ENCODE peak calls at places on chromosomes 12 and 14, in nine cellular contexts. One of them, this sample, is unnamed. For H3K9me3, the result is how much of the 10 kb centered on the place peaks cover.

GRCh38 chr12:91893476-91893875 is 252.2 kb downstream of the BTG1 start:
- DNase-seq in naive thymus-derived CD4-positive, alpha-beta T cell: no peak
- DNase-seq in suprapubic skin: no peak
- DNase-seq in HCT116: no peak
- DNase-seq in endothelial cell of umbilical vein: no peak
- DNase-seq in thoracic aorta: no peak
- DNase-seq in NT2/D1: no peak
- DNase-seq in IMR-90: no peak
- DNase-seq in sigmoid colon: no peak
- DNase-seq in this sample: no peak

GRCh38 chr12:109740694-109741245 is 27.1 kb downstream of the FAM222A start:
- DNase-seq in endothelial cell of umbilical vein: no peak
- DNase-seq in suprapubic skin: peak
- DNase-seq in NT2/D1: no peak
- DNase-seq in IMR-90: no peak
- DNase-seq in sigmoid colon: peak
- DNase-seq in thoracic aorta: no peak
- DNase-seq in naive thymus-derived CD4-positive, alpha-beta T cell: no peak
- DNase-seq in HCT116: no peak
- DNase-seq in this sample: peak

GRCh38 chr12:132026796-132027500 is 77.2 kb downstream of the EP400 start:
- DNase-seq in naive thymus-derived CD4-positive, alpha-beta T cell: no peak
- DNase-seq in suprapubic skin: no peak
- DNase-seq in sigmoid colon: no peak
- DNase-seq in IMR-90: no peak
- DNase-seq in HCT116: no peak
- DNase-seq in thoracic aorta: no peak
- DNase-seq in endothelial cell of umbilical vein: no peak
- DNase-seq in NT2/D1: no peak
- DNase-seq in this sample: no peak

GRCh38 chr14:95518045-95518751 is 1.7 kb upstream of the SYNE3 start:
- DNase-seq in HCT116: no peak
- DNase-seq in thoracic aorta: no peak
- DNase-seq in naive thymus-derived CD4-positive, alpha-beta T cell: no peak
- DNase-seq in NT2/D1: no peak
- DNase-seq in IMR-90: peak
- DNase-seq in suprapubic skin: peak
- DNase-seq in endothelial cell of umbilical vein: peak
- DNase-seq in sigmoid colon: no peak
- DNase-seq in this sample: no peak

GRCh38 chr12:20213851-20214250 is 154.5 kb upstream of the PDE3A start:
- DNase-seq in suprapubic skin: no peak
- DNase-seq in endothelial cell of umbilical vein: no peak
- DNase-seq in HCT116: no peak
- DNase-seq in thoracic aorta: no peak
- DNase-seq in NT2/D1: no peak
- DNase-seq in naive thymus-derived CD4-positive, alpha-beta T cell: no peak
- DNase-seq in sigmoid colon: no peak
- DNase-seq in IMR-90: no peak
- DNase-seq in this sample: no peak

GRCh38 chr12:90090929-90091651 is 382.5 kb upstream of the ATP2B1 start:
- DNase-seq in HCT116: peak
- DNase-seq in naive thymus-derived CD4-positive, alpha-beta T cell: no peak
- DNase-seq in sigmoid colon: no peak
- DNase-seq in IMR-90: peak
- DNase-seq in NT2/D1: no peak
- DNase-seq in suprapubic skin: peak
- DNase-seq in endothelial cell of umbilical vein: peak
- DNase-seq in thoracic aorta: peak
- DNase-seq in this sample: no peak

GRCh38 chr12:124827588-124828184 is 36.0 kb downstream of the SCARB1 start:
- DNase-seq in IMR-90: no peak
- DNase-seq in suprapubic skin: no peak
- DNase-seq in NT2/D1: no peak
- DNase-seq in naive thymus-derived CD4-positive, alpha-beta T cell: no peak
- DNase-seq in HCT116: no peak
- DNase-seq in sigmoid colon: no peak
- DNase-seq in thoracic aorta: no peak
- DNase-seq in endothelial cell of umbilical vein: no peak
- DNase-seq in this sample: no peak

GRCh38 chr12:109675411-109675810 is 38.2 kb upstream of the FAM222A start:
- DNase-seq in NT2/D1: no peak
- DNase-seq in IMR-90: no peak
- DNase-seq in HCT116: no peak
- DNase-seq in sigmoid colon: no peak
- DNase-seq in naive thymus-derived CD4-positive, alpha-beta T cell: no peak
- DNase-seq in endothelial cell of umbilical vein: no peak
- DNase-seq in suprapubic skin: no peak
- DNase-seq in thoracic aorta: no peak
- DNase-seq in this sample: no peak

GRCh38 chr14:40386433-40386832 is 954.2 kb upstream of the FBXO33 start:
- DNase-seq in suprapubic skin: no peak
- DNase-seq in endothelial cell of umbilical vein: no peak
- DNase-seq in NT2/D1: no peak
- DNase-seq in HCT116: no peak
- DNase-seq in naive thymus-derived CD4-positive, alpha-beta T cell: no peak
- DNase-seq in sigmoid colon: no peak
- DNase-seq in thoracic aorta: no peak
- DNase-seq in IMR-90: no peak
- DNase-seq in this sample: no peak

GRCh38 chr12:68733661-68734071 is 12.3 kb upstream of the SLC35E3 start:
- DNase-seq in endothelial cell of umbilical vein: no peak
- DNase-seq in thoracic aorta: no peak
- DNase-seq in IMR-90: peak
- DNase-seq in NT2/D1: no peak
- DNase-seq in suprapubic skin: no peak
- DNase-seq in sigmoid colon: no peak
- DNase-seq in HCT116: no peak
- DNase-seq in naive thymus-derived CD4-positive, alpha-beta T cell: no peak
- DNase-seq in this sample: no peak

GRCh38 chr12:52236386-52237050 is 3.5 kb downstream of the KRT7 start:
- DNase-seq in sigmoid colon: peak
- DNase-seq in suprapubic skin: peak
- DNase-seq in endothelial cell of umbilical vein: no peak
- DNase-seq in HCT116: no peak
- DNase-seq in thoracic aorta: no peak
- DNase-seq in IMR-90: no peak
- DNase-seq in naive thymus-derived CD4-positive, alpha-beta T cell: no peak
- DNase-seq in NT2/D1: no peak
- DNase-seq in this sample: no peak

GRCh38 chr14:73428354-73428824 is 30.0 kb downstream of the NUMB start:
- DNase-seq in sigmoid colon: no peak
- DNase-seq in naive thymus-derived CD4-positive, alpha-beta T cell: no peak
- DNase-seq in thoracic aorta: no peak
- DNase-seq in IMR-90: peak
- DNase-seq in HCT116: no peak
- DNase-seq in NT2/D1: no peak
- DNase-seq in suprapubic skin: no peak
- DNase-seq in endothelial cell of umbilical vein: peak
- DNase-seq in this sample: no peak

GRCh38 chr12:47408171-47408871 is 297.5 kb downstream of the RPAP3 start:
- DNase-seq in endothelial cell of umbilical vein: peak
- DNase-seq in NT2/D1: peak
- DNase-seq in HCT116: peak
- DNase-seq in thoracic aorta: no peak
- DNase-seq in IMR-90: no peak
- DNase-seq in naive thymus-derived CD4-positive, alpha-beta T cell: peak
- DNase-seq in sigmoid colon: no peak
- DNase-seq in suprapubic skin: no peak
- DNase-seq in this sample: no peak

GRCh38 chr12:96049096-96049495 is 13.7 kb upstream of the LTA4H start:
- DNase-seq in thoracic aorta: no peak
- DNase-seq in HCT116: no peak
- DNase-seq in naive thymus-derived CD4-positive, alpha-beta T cell: no peak
- DNase-seq in NT2/D1: no peak
- DNase-seq in suprapubic skin: no peak
- DNase-seq in IMR-90: no peak
- DNase-seq in sigmoid colon: no peak
- DNase-seq in endothelial cell of umbilical vein: no peak
- DNase-seq in this sample: no peak

GRCh38 chr12:91098942-91099341 is 12.4 kb downstream of the LUM start:
- DNase-seq in sigmoid colon: peak
- DNase-seq in endothelial cell of umbilical vein: no peak
- DNase-seq in naive thymus-derived CD4-positive, alpha-beta T cell: no peak
- DNase-seq in IMR-90: peak
- DNase-seq in HCT116: peak
- DNase-seq in thoracic aorta: no peak
- DNase-seq in suprapubic skin: peak
- DNase-seq in NT2/D1: no peak
- DNase-seq in this sample: no peak

GRCh38 chr12:15796493-15797141 is 7.4 kb upstream of the EPS8 start:
- DNase-seq in endothelial cell of umbilical vein: peak
- DNase-seq in sigmoid colon: no peak
- DNase-seq in suprapubic skin: no peak
- DNase-seq in thoracic aorta: no peak
- DNase-seq in IMR-90: peak
- DNase-seq in naive thymus-derived CD4-positive, alpha-beta T cell: no peak
- DNase-seq in HCT116: peak
- DNase-seq in NT2/D1: no peak
- DNase-seq in this sample: no peak

GRCh38 chr12:69985656-69986055 is 160.6 kb downstream of the MYRFL start:
- DNase-seq in NT2/D1: peak
- DNase-seq in suprapubic skin: no peak
- DNase-seq in HCT116: peak
- DNase-seq in endothelial cell of umbilical vein: no peak
- DNase-seq in naive thymus-derived CD4-positive, alpha-beta T cell: no peak
- DNase-seq in IMR-90: no peak
- DNase-seq in sigmoid colon: no peak
- DNase-seq in thoracic aorta: no peak
- DNase-seq in this sample: no peak

GRCh38 chr12:34600592-34601462 is 578.5 kb downstream of the ALG10 start:
- DNase-seq in NT2/D1: no peak
- DNase-seq in thoracic aorta: no peak
- DNase-seq in IMR-90: no peak
- DNase-seq in endothelial cell of umbilical vein: no peak
- DNase-seq in sigmoid colon: no peak
- DNase-seq in HCT116: no peak
- DNase-seq in suprapubic skin: peak
- DNase-seq in naive thymus-derived CD4-positive, alpha-beta T cell: no peak
- DNase-seq in this sample: peak

GRCh38 chr12:34604227-34604626 is 581.9 kb downstream of the ALG10 start:
- DNase-seq in IMR-90: no peak
- DNase-seq in endothelial cell of umbilical vein: no peak
- DNase-seq in HCT116: no peak
- DNase-seq in naive thymus-derived CD4-positive, alpha-beta T cell: no peak
- DNase-seq in suprapubic skin: peak
- DNase-seq in thoracic aorta: no peak
- DNase-seq in sigmoid colon: no peak
- DNase-seq in NT2/D1: no peak
- DNase-seq in this sample: no peak

GRCh38 chr12:34601689-34602088 is 579.4 kb downstream of the ALG10 start:
- DNase-seq in HCT116: no peak
- DNase-seq in IMR-90: no peak
- DNase-seq in thoracic aorta: no peak
- DNase-seq in NT2/D1: no peak
- DNase-seq in suprapubic skin: peak
- DNase-seq in endothelial cell of umbilical vein: no peak
- DNase-seq in sigmoid colon: no peak
- DNase-seq in naive thymus-derived CD4-positive, alpha-beta T cell: no peak
- DNase-seq in this sample: no peak

GRCh38 chr12:34603382-34604035 is 581.2 kb downstream of the ALG10 start:
- DNase-seq in IMR-90: no peak
- DNase-seq in endothelial cell of umbilical vein: no peak
- DNase-seq in thoracic aorta: no peak
- DNase-seq in HCT116: no peak
- DNase-seq in suprapubic skin: peak
- DNase-seq in sigmoid colon: peak
- DNase-seq in NT2/D1: no peak
- DNase-seq in naive thymus-derived CD4-positive, alpha-beta T cell: no peak
- DNase-seq in this sample: no peak

GRCh38 chr12:34602213-34602940 is 580.1 kb downstream of the ALG10 start:
- DNase-seq in naive thymus-derived CD4-positive, alpha-beta T cell: no peak
- DNase-seq in NT2/D1: no peak
- DNase-seq in sigmoid colon: peak
- DNase-seq in HCT116: no peak
- DNase-seq in endothelial cell of umbilical vein: no peak
- DNase-seq in IMR-90: no peak
- DNase-seq in suprapubic skin: no peak
- DNase-seq in thoracic aorta: no peak
- DNase-seq in this sample: no peak
- H3K9me3 ChIP-seq in naive thymus-derived CD4-positive, alpha-beta T cell: half or more
- H3K9me3 ChIP-seq in NT2/D1: under half
- H3K9me3 ChIP-seq in sigmoid colon: under half
- H3K9me3 ChIP-seq in HCT116: under half
- H3K9me3 ChIP-seq in endothelial cell of umbilical vein: under half
- H3K9me3 ChIP-seq in IMR-90: half or more
- H3K9me3 ChIP-seq in suprapubic skin: half or more
- H3K9me3 ChIP-seq in thoracic aorta: under half
- H3K9me3 ChIP-seq in this sample: under half

GRCh38 chr12:34597548-34598351 is 575.5 kb downstream of the ALG10 start:
- DNase-seq in sigmoid colon: peak
- DNase-seq in IMR-90: no peak
- DNase-seq in HCT116: no peak
- DNase-seq in naive thymus-derived CD4-positive, alpha-beta T cell: no peak
- DNase-seq in endothelial cell of umbilical vein: no peak
- DNase-seq in NT2/D1: no peak
- DNase-seq in thoracic aorta: no peak
- DNase-seq in suprapubic skin: peak
- DNase-seq in this sample: peak
- H3K9me3 ChIP-seq in sigmoid colon: under half
- H3K9me3 ChIP-seq in IMR-90: half or more
- H3K9me3 ChIP-seq in HCT116: under half
- H3K9me3 ChIP-seq in naive thymus-derived CD4-positive, alpha-beta T cell: half or more
- H3K9me3 ChIP-seq in endothelial cell of umbilical vein: under half
- H3K9me3 ChIP-seq in NT2/D1: under half
- H3K9me3 ChIP-seq in thoracic aorta: under half
- H3K9me3 ChIP-seq in suprapubic skin: half or more
- H3K9me3 ChIP-seq in this sample: under half

GRCh38 chr14:25303934-25304333 is 254.0 kb upstream of the STXBP6 start:
- DNase-seq in endothelial cell of umbilical vein: no peak
- DNase-seq in IMR-90: no peak
- DNase-seq in sigmoid colon: no peak
- DNase-seq in NT2/D1: no peak
- DNase-seq in suprapubic skin: no peak
- DNase-seq in naive thymus-derived CD4-positive, alpha-beta T cell: no peak
- DNase-seq in thoracic aorta: no peak
- DNase-seq in HCT116: no peak
- DNase-seq in this sample: no peak

GRCh38 chr14:25308244-25308643 is 258.3 kb upstream of the STXBP6 start:
- DNase-seq in endothelial cell of umbilical vein: no peak
- DNase-seq in suprapubic skin: no peak
- DNase-seq in naive thymus-derived CD4-positive, alpha-beta T cell: no peak
- DNase-seq in NT2/D1: peak
- DNase-seq in thoracic aorta: no peak
- DNase-seq in IMR-90: no peak
- DNase-seq in sigmoid colon: no peak
- DNase-seq in HCT116: no peak
- DNase-seq in this sample: no peak
- H3K9me3 ChIP-seq in endothelial cell of umbilical vein: under half
- H3K9me3 ChIP-seq in suprapubic skin: under half
- H3K9me3 ChIP-seq in naive thymus-derived CD4-positive, alpha-beta T cell: under half
- H3K9me3 ChIP-seq in NT2/D1: under half
- H3K9me3 ChIP-seq in thoracic aorta: under half
- H3K9me3 ChIP-seq in IMR-90: under half
- H3K9me3 ChIP-seq in sigmoid colon: under half
- H3K9me3 ChIP-seq in HCT116: under half
- H3K9me3 ChIP-seq in this sample: under half

DNA sequence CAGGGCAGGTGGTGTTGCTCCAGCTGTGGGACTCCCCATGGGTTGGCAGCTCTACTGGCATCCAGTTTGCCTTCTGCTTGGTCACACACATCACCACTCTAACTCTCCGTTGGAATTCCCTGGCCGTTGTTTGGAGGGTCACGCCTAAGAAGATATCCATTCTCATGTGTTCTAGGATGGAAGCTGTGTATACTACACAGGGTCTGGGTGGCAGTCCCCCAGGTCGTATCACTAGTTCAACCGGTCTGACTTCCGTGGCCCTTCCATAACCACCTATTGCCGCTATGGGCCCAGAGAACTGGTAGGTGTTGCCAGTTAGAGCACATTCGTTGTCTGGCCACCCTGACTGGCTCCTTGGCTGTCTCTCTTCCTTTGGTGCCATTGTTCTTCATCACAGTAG is 456.3 kb downstream of the TMEM121 start:
- DNase-seq in HCT116: no peak
- DNase-seq in thoracic aorta: no peak
- DNase-seq in naive thymus-derived CD4-positive, alpha-beta T cell: no peak
- DNase-seq in IMR-90: no peak
- DNase-seq in NT2/D1: no peak
- DNase-seq in suprapubic skin: no peak
- DNase-seq in sigmoid colon: no peak
- DNase-seq in endothelial cell of umbilical vein: no peak
- DNase-seq in this sample: no peak
- H3K9me3 ChIP-seq in HCT116: under half
- H3K9me3 ChIP-seq in thoracic aorta: under half
- H3K9me3 ChIP-seq in naive thymus-derived CD4-positive, alpha-beta T cell: under half
- H3K9me3 ChIP-seq in IMR-90: under half
- H3K9me3 ChIP-seq in NT2/D1: under half
- H3K9me3 ChIP-seq in suprapubic skin: under half
- H3K9me3 ChIP-seq in sigmoid colon: under half
- H3K9me3 ChIP-seq in endothelial cell of umbilical vein: under half
- H3K9me3 ChIP-seq in this sample: under half

This sample was measured in T-helper 17 cell.